ENCODE peak calls at places on chromosomes 1 and 21, in ten cellular contexts. One of them, this sample, is unnamed.

GRCh38 chr1:3656450-3657095 is 4.3 kb downstream of the TP73 start:
- DNase-seq in anterior cingulate cortex: no peak
- DNase-seq in dorsolateral prefrontal cortex: no peak
- DNase-seq in activated naive CD8-positive, alpha-beta T cell treated with anti-CD3 and anti-CD28 coated beads for 36 hours: no peak
- DNase-seq in GM19239: peak
- DNase-seq in ureter: no peak
- DNase-seq in NCI-H524: no peak
- DNase-seq in retina: no peak
- DNase-seq in fibroblast of lung: no peak
- DNase-seq in NCI-H146: no peak
- DNase-seq in this sample: no peak

GRCh38 chr1:151491641-151492040 is 19.5 kb upstream of the CGN start:
- DNase-seq in anterior cingulate cortex: no peak
- DNase-seq in dorsolateral prefrontal cortex: no peak
- DNase-seq in activated naive CD8-positive, alpha-beta T cell treated with anti-CD3 and anti-CD28 coated beads for 36 hours: no peak
- DNase-seq in GM19239: no peak
- DNase-seq in ureter: no peak
- DNase-seq in NCI-H524: no peak
- DNase-seq in retina: no peak
- DNase-seq in fibroblast of lung: no peak
- DNase-seq in NCI-H146: no peak
- DNase-seq in this sample: no peak

GRCh38 chr1:81876901-81877750 is 76.4 kb downstream of the ADGRL2 start:
- DNase-seq in anterior cingulate cortex: no peak
- DNase-seq in dorsolateral prefrontal cortex: no peak
- DNase-seq in activated naive CD8-positive, alpha-beta T cell treated with anti-CD3 and anti-CD28 coated beads for 36 hours: no peak
- DNase-seq in GM19239: no peak
- DNase-seq in ureter: no peak
- DNase-seq in NCI-H524: no peak
- DNase-seq in retina: no peak
- DNase-seq in fibroblast of lung: peak
- DNase-seq in NCI-H146: no peak
- DNase-seq in this sample: no peak

GRCh38 chr1:5616366-5617178 is 375.7 kb downstream of the NPHP4 start:
- DNase-seq in anterior cingulate cortex: no peak
- DNase-seq in dorsolateral prefrontal cortex: no peak
- DNase-seq in activated naive CD8-positive, alpha-beta T cell treated with anti-CD3 and anti-CD28 coated beads for 36 hours: no peak
- DNase-seq in GM19239: no peak
- DNase-seq in ureter: no peak
- DNase-seq in NCI-H524: no peak
- DNase-seq in retina: no peak
- DNase-seq in fibroblast of lung: no peak
- DNase-seq in NCI-H146: no peak
- DNase-seq in this sample: no peak

GRCh38 chr1:234533975-234534876 is 55.2 kb upstream of the TARBP1 start:
- DNase-seq in anterior cingulate cortex: peak
- DNase-seq in dorsolateral prefrontal cortex: peak
- DNase-seq in activated naive CD8-positive, alpha-beta T cell treated with anti-CD3 and anti-CD28 coated beads for 36 hours: no peak
- DNase-seq in GM19239: no peak
- DNase-seq in ureter: peak
- DNase-seq in NCI-H524: no peak
- DNase-seq in retina: peak
- DNase-seq in fibroblast of lung: peak
- DNase-seq in NCI-H146: peak
- DNase-seq in this sample: peak

GRCh38 chr1:220528679-220529529 is 968 bp downstream of the MARK1 start:
- DNase-seq in anterior cingulate cortex: peak
- DNase-seq in dorsolateral prefrontal cortex: peak
- DNase-seq in activated naive CD8-positive, alpha-beta T cell treated with anti-CD3 and anti-CD28 coated beads for 36 hours: peak
- DNase-seq in GM19239: no peak
- DNase-seq in ureter: no peak
- DNase-seq in NCI-H524: peak
- DNase-seq in retina: peak
- DNase-seq in fibroblast of lung: no peak
- DNase-seq in NCI-H146: no peak
- DNase-seq in this sample: peak

GRCh38 chr1:165173818-165174217 is 182.7 kb downstream of the LMX1A start:
- DNase-seq in anterior cingulate cortex: no peak
- DNase-seq in dorsolateral prefrontal cortex: no peak
- DNase-seq in activated naive CD8-positive, alpha-beta T cell treated with anti-CD3 and anti-CD28 coated beads for 36 hours: no peak
- DNase-seq in GM19239: no peak
- DNase-seq in ureter: no peak
- DNase-seq in NCI-H524: no peak
- DNase-seq in retina: no peak
- DNase-seq in fibroblast of lung: no peak
- DNase-seq in NCI-H146: no peak
- DNase-seq in this sample: peak

GRCh38 chr1:110504221-110504620 is 14.8 kb downstream of the KCNA10 start:
- DNase-seq in anterior cingulate cortex: no peak
- DNase-seq in dorsolateral prefrontal cortex: no peak
- DNase-seq in activated naive CD8-positive, alpha-beta T cell treated with anti-CD3 and anti-CD28 coated beads for 36 hours: no peak
- DNase-seq in GM19239: no peak
- DNase-seq in ureter: no peak
- DNase-seq in NCI-H524: no peak
- DNase-seq in retina: no peak
- DNase-seq in fibroblast of lung: no peak
- DNase-seq in NCI-H146: no peak
- DNase-seq in this sample: no peak

GRCh38 chr1:81582467-81582986 is 218.2 kb upstream of the ADGRL2 start:
- DNase-seq in anterior cingulate cortex: no peak
- DNase-seq in dorsolateral prefrontal cortex: no peak
- DNase-seq in activated naive CD8-positive, alpha-beta T cell treated with anti-CD3 and anti-CD28 coated beads for 36 hours: no peak
- DNase-seq in GM19239: no peak
- DNase-seq in ureter: no peak
- DNase-seq in NCI-H524: no peak
- DNase-seq in retina: no peak
- DNase-seq in fibroblast of lung: peak
- DNase-seq in NCI-H146: no peak
- DNase-seq in this sample: no peak

GRCh38 chr21:36693144-36694040 is 5.5 kb upstream of the SIM2 start:
- DNase-seq in anterior cingulate cortex: no peak
- DNase-seq in dorsolateral prefrontal cortex: no peak
- DNase-seq in activated naive CD8-positive, alpha-beta T cell treated with anti-CD3 and anti-CD28 coated beads for 36 hours: no peak
- DNase-seq in GM19239: no peak
- DNase-seq in ureter: no peak
- DNase-seq in NCI-H524: peak
- DNase-seq in retina: peak
- DNase-seq in fibroblast of lung: no peak
- DNase-seq in NCI-H146: no peak
- DNase-seq in this sample: no peak

GRCh38 chr1:66302810-66303209 is 231.1 kb upstream of the SGIP1 start:
- DNase-seq in anterior cingulate cortex: no peak
- DNase-seq in dorsolateral prefrontal cortex: no peak
- DNase-seq in activated naive CD8-positive, alpha-beta T cell treated with anti-CD3 and anti-CD28 coated beads for 36 hours: no peak
- DNase-seq in GM19239: no peak
- DNase-seq in ureter: no peak
- DNase-seq in NCI-H524: no peak
- DNase-seq in retina: no peak
- DNase-seq in fibroblast of lung: no peak
- DNase-seq in NCI-H146: no peak
- DNase-seq in this sample: no peak

GRCh38 chr1:226722240-226722900 is 16.7 kb downstream of the ITPKB start:
- DNase-seq in anterior cingulate cortex: peak
- DNase-seq in dorsolateral prefrontal cortex: no peak
- DNase-seq in activated naive CD8-positive, alpha-beta T cell treated with anti-CD3 and anti-CD28 coated beads for 36 hours: no peak
- DNase-seq in GM19239: no peak
- DNase-seq in ureter: no peak
- DNase-seq in NCI-H524: peak
- DNase-seq in retina: no peak
- DNase-seq in fibroblast of lung: no peak
- DNase-seq in NCI-H146: peak
- DNase-seq in this sample: peak

This sample was measured in NCI-H69.